ENCODE peak calls at places on chromosomes 13 and 19, in seven cellular contexts. S is Peyer's patch, C is cardiac muscle cell, O is astrocyte, W is heart left ventricle, I is uterus, E is transverse colon. U is an unnamed sample.

GRCh38 chr13:48678316-48678715 is 24.6 kb downstream of the CYSLTR2 start:
- DNase-seq in S (no peak), C (no peak), O (no peak), W (no peak), I (no peak), E (no peak), U (no peak)

GRCh38 chr13:76921516-76921915 is 26.8 kb upstream of the ACOD1 start:
- DNase-seq in S (no peak), C (no peak), O (peak; percentile 28), W (no peak), I (no peak), E (no peak), U (no peak)

GRCh38 chr13:99415851-99416331 is 85.4 kb upstream of the TM9SF2 start:
- DNase-seq in S (no peak), C (no peak), O (no peak), W (no peak), I (no peak), E (no peak), U (no peak)

GRCh38 chr19:53883231-53883661 is 1.2 kb downstream of the PRKCG start:
- DNase-seq in S (no peak), C (no peak), O (no peak), W (no peak), I (no peak), E (no peak), U (no peak)

GRCh38 chr19:51387924-51388389 is at the start of gene LIM2:
- DNase-seq in S (no peak), C (no peak), O (no peak), W (no peak), I (no peak), E (no peak), U (no peak)

GRCh38 chr19:22137791-22138190 is 59.0 kb downstream of the ZNF676 start:
- DNase-seq in S (no peak), C (no peak), O (no peak), W (no peak), I (no peak), E (no peak), U (no peak)

GRCh38 chr19:29492761-29493160 is 33.0 kb upstream of the VSTM2B start:
- DNase-seq in S (no peak), C (no peak), O (no peak), W (no peak), I (no peak), E (no peak), U (no peak)

GRCh38 chr19:2770055-2771013 is 12.7 kb downstream of the SGTA start:
- DNase-seq in S (no peak), C (peak; percentile 44), O (no peak), W (peak; percentile 90), I (no peak), E (peak; percentile 51), U (peak; percentile 80)

GRCh38 chr19:12668937-12669271 is 2.3 kb downstream of the WDR83 start:
- DNase-seq in S (no peak), C (peak; percentile 55), O (peak; percentile 54), W (peak; percentile 47), I (peak; percentile 54), E (peak; percentile 62), U (peak; percentile 63)

GRCh38 chr19:16441661-16442071 is 30.1 kb downstream of the EPS15L1 start:
- DNase-seq in S (no peak), C (peak; percentile 65), O (no peak), W (no peak), I (no peak), E (no peak), U (no peak)

GRCh38 chr19:34505321-34506025 is 23.9 kb downstream of the WTIP start:
- DNase-seq in S (no peak), C (no peak), O (no peak), W (no peak), I (no peak), E (no peak), U (no peak)

GRCh38 chr13:97141564-97142005 is 80.5 kb upstream of the MBNL2 start:
- DNase-seq in S (peak; percentile 73), C (peak; percentile 20), O (peak; percentile 85), W (peak; percentile 37), I (peak; percentile 28), E (peak; percentile 88), U (peak; percentile 70)

GRCh38 chr19:7211191-7211988 is 82.8 kb downstream of the INSR start:
- DNase-seq in S (no peak), C (peak; percentile 55), O (peak; percentile 79), W (peak; percentile 75), I (peak; percentile 64), E (no peak), U (peak; percentile 71)

GRCh38 chr13:30618938-30619289 is 1.2 kb downstream of the USPL1 start:
- DNase-seq in S (no peak), C (no peak), O (no peak), W (no peak), I (no peak), E (no peak), U (no peak)

GRCh38 chr13:84273163-84273562 is 390.9 kb upstream of the SLITRK1 start:
- DNase-seq in S (no peak), C (no peak), O (no peak), W (no peak), I (no peak), E (no peak), U (no peak)

GRCh38 chr19:6806488-6806887 is 34.0 kb downstream of the VAV1 start:
- DNase-seq in S (no peak), C (no peak), O (no peak), W (no peak), I (no peak), E (no peak), U (no peak)

GRCh38 chr13:94195715-94196114 is 283.8 kb downstream of the DCT start:
- DNase-seq in S (no peak), C (peak; percentile 13), O (peak; percentile 98), W (no peak), I (no peak), E (no peak), U (no peak)

GRCh38 chr19:3783660-3784584 is 2.3 kb downstream of the MATK start:
- DNase-seq in S (no peak), C (no peak), O (no peak), W (no peak), I (no peak), E (no peak), U (no peak)

GRCh38 chr19:1935484-1936208 is 5.3 kb upstream of the CSNK1G2 start:
- DNase-seq in S (no peak), C (no peak), O (peak; percentile 36), W (peak; percentile 69), I (no peak), E (no peak), U (peak; percentile 65)

GRCh38 chr19:18731562-18732008 is 48.1 kb downstream of the CRTC1 start:
- DNase-seq in S (no peak), C (no peak), O (peak; percentile 26), W (no peak), I (no peak), E (no peak), U (no peak)

GRCh38 chr19:43784981-43785808 is 4.4 kb upstream of the KCNN4 start:
- DNase-seq in S (peak; percentile 61), C (peak; percentile 75), O (peak; percentile 38), W (peak; percentile 56), I (no peak), E (peak; percentile 70), U (peak; percentile 71)

GRCh38 chr19:29928831-29929230 is 13.2 kb upstream of the URI1 start:
- DNase-seq in S (no peak), C (no peak), O (no peak), W (no peak), I (no peak), E (no peak), U (no peak)

GRCh38 chr19:43628646-43629326 is 9.4 kb upstream of the ZNF428 start:
- DNase-seq in S (no peak), C (no peak), O (no peak), W (no peak), I (no peak), E (no peak), U (no peak)

GRCh38 chr13:107099661-107100060 is 531.7 kb upstream of the ARGLU1 start:
- DNase-seq in S (no peak), C (no peak), O (peak; percentile 83), W (no peak), I (no peak), E (no peak), U (no peak)

DNA sequence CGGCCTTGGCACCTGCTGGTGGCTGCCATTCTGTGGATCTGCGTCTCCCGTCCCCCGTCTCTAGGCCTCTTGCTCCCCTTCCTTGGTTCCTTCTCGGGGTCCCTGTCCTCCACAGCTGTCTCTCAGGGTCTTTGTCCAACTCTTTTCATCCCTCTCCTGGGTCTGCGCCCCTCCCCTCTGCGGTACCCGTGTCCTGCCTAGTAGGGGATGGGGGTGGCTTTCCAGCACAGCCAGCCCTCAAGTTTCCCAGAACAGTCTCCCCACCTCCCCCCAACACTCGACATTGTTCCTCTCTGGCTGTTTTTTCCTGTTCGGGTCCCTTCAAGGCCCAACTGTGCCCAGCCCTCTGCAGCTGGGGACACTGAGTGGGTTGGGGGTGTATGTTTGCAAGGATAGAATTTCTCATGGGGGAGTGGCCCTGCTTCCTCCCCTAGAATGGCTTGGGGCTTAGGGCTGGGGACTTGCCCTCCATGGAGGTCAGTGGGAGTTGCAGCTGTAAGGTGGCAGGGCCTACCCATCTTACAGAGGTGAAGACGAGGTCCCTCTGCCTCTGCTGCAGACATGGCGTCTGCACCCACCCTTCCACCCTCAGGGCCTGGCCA is 762 bp upstream of the ADM5 start:
- DNase-seq in S (no peak), C (no peak), O (no peak), W (no peak), I (no peak), E (no peak), U (no peak)
- H3K4me3 ChIP-seq in S (peak overlapping the region; percentile 46), C (no peak overlapping the region), O (no peak overlapping the region), W (no peak overlapping the region), I (no peak overlapping the region), E (no peak overlapping the region), U (peak overlapping the region; percentile 51)

GRCh38 chr19:38674388-38675133 is 27.1 kb downstream of the ACTN4 start:
- DNase-seq in S (no peak), C (peak; percentile 65), O (peak; percentile 60), W (peak; percentile 60), I (peak; percentile 78), E (no peak), U (no peak)
- H3K4me1 ChIP-seq in S (peaks cover 89% of the 10 kb centered on the region), C (peaks cover 51% of the 10 kb centered on the region), O (peaks cover 64% of the 10 kb centered on the region), W (peaks cover 84% of the 10 kb centered on the region), I (no peaks in the 10 kb centered on the region), E (peaks cover 71% of the 10 kb centered on the region), U (peaks cover 92% of the 10 kb centered on the region)

DNA sequence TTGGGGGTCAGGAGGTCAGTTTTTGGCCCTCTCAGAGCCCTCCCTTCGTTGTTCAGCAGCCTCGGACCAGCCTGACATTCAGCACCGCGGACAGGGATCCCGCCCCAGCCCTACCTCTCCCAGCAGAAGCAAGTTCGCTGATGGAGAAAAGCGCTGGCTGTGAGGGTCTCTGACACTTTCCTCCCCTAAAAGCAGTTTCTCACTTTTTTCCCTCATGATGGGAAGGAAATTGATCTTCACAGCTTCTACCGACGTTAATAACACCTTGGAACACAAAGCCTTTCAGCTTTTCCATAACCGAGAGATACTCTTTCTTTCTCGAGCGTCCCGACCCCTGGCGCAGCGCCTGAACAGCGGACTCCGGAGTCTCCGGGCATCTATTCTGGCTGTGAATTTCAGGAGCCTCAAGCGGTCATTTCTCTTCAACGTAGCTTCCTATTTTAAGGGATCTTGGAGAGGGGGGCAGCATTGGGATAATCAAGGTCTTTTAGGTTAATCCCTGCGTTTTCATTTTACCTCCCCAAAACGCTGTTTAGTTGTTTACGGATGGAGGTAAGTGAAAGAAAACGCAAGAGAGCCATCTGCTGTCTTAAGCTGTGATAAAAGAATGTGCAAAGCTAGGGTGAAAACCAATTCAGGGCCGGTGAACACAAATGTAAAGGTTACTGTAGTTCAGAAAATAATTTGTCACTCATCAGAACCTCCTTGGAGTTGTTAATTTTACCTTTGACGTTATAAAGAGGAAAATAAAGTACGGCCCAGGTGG is 467.2 kb downstream of the ITGBL1 start:
- DNase-seq in S (no peak), C (peak; percentile 76), O (peak; percentile 23), W (peak; percentile 34), I (no peak), E (no peak), U (no peak)
- TF ChIP-seq CTCF in S (no peak), C (no peak), O (no peak), W (no peak), I (no peak), E (no peak), U (no peak)

GRCh38 chr13:28049215-28049614 is 51.2 kb downstream of the FLT3 start:
- DNase-seq in S (no peak), C (no peak), O (no peak), W (no peak), I (no peak), E (no peak), U (no peak)
- H3K4me3 ChIP-seq in S (no peak overlapping the region), C (no peak overlapping the region), O (no peak overlapping the region), W (no peak overlapping the region), I (no peak overlapping the region), E (no peak overlapping the region), U (no peak overlapping the region)

U was measured in right atrium auricular region.